ENCODE peak calls at places on chromosomes 12 and 14, in six cellular contexts. W is HT-29; E is WTC11; H is brain pericyte; G is NCI-H2081; D is activated naive CD8-positive, alpha-beta T cell treated with anti-CD3 and anti-CD28 coated beads for 36 hours. N is an unnamed sample.

GRCh38 chr12:117821480-117822175 is 147.2 kb downstream of the KSR2 start:
- DNase-seq in W (peak), E (no peak), H (no peak), G (no peak), D (no peak), N (no peak)

GRCh38 chr12:46131729-46132128 is 137.1 kb downstream of the SLC38A1 start:
- DNase-seq in W (peak), E (no peak), H (no peak), G (peak), D (no peak), N (no peak)

GRCh38 chr14:74531467-74531866 is 37.9 kb downstream of the ISCA2 start:
- DNase-seq in W (no peak), E (peak), H (no peak), G (no peak), D (no peak), N (no peak)

GRCh38 chr12:105106621-105107020 is 910 bp upstream of the WASHC4 start:
- DNase-seq in W (no peak), E (no peak), H (no peak), G (peak), D (no peak), N (no peak)

GRCh38 chr12:95942532-95943230 is at the start of gene CCDC38:
- DNase-seq in W (peak), E (peak), H (no peak), G (peak), D (peak), N (peak)

GRCh38 chr12:132006056-132006680 is 56.4 kb downstream of the EP400 start:
- DNase-seq in W (no peak), E (no peak), H (no peak), G (no peak), D (no peak), N (peak)

GRCh38 chr14:26729851-26730250 is 132.0 kb upstream of the NOVA1 start:
- DNase-seq in W (no peak), E (no peak), H (no peak), G (no peak), D (no peak), N (no peak)

GRCh38 chr12:43551971-43552559 is at the start of gene ADAMTS20:
- DNase-seq in W (no peak), E (peak), H (no peak), G (no peak), D (no peak), N (no peak)